ENCODE peak calls at places on chromosomes 4 and X, in four cellular contexts. B is astrocyte of the spinal cord, X is foreskin fibroblast, E is neural crest cell. Q is an unnamed sample.

GRCh38 chrX:134622056-134622812 is 36.0 kb downstream of the PLAC1 start:
- DNase-seq in B (peak; percentile 89), X (peak; percentile 65), E (no peak), Q (no peak)

GRCh38 chrX:51404445-51404844 is 71.8 kb downstream of the NUDT10 start:
- DNase-seq in B (no peak), X (no peak), E (no peak), Q (no peak)

GRCh38 chr4:112272292-112272691 is 13.4 kb downstream of the TIFA start:
- DNase-seq in X (no peak), B (no peak), E (no peak), Q (no peak)

GRCh38 chr4:53121304-53121865 is 244.5 kb downstream of the SCFD2 start:
- DNase-seq in X (no peak), B (no peak), E (no peak), Q (no peak)

GRCh38 chr4:5138389-5138788 is 87.1 kb downstream of the STK32B start:
- DNase-seq in X (no peak), B (no peak), E (no peak), Q (no peak)

GRCh38 chr4:3322059-3322550 is 29.3 kb downstream of the RGS12 start:
- DNase-seq in X (peak; percentile 45), E (peak; percentile 30), B (peak; percentile 46), Q (no peak)

GRCh38 chrX:141838016-141838415 is at the start of gene MAGEC3:
- DNase-seq in B (no peak), E (no peak), X (no peak), Q (no peak)

GRCh38 chr4:74527049-74527448 is 82.1 kb downstream of the AREG start:
- DNase-seq in X (no peak), B (no peak), E (no peak), Q (no peak)

GRCh38 chr4:15652191-15652590 is 3.0 kb downstream of the FBXL5 start:
- DNase-seq in E (no peak), X (no peak), B (no peak), Q (no peak)

GRCh38 chrX:10769165-10769564 is 148.8 kb upstream of the MID1 start:
- DNase-seq in B (peak; percentile 37), X (no peak), E (no peak), Q (no peak)

GRCh38 chr4:6705638-6706037 is 4.0 kb downstream of the MRFAP1L1 start:
- DNase-seq in E (no peak), X (no peak), B (no peak), Q (no peak)

GRCh38 chr4:46931981-46932380 is 22.9 kb upstream of the COX7B2 start:
- DNase-seq in X (no peak), B (peak; percentile 62), E (no peak), Q (no peak)

GRCh38 chr4:16818005-16818404 is 80.4 kb downstream of the LDB2 start:
- DNase-seq in X (no peak), E (no peak), B (no peak), Q (no peak)

GRCh38 chrX:133250184-133251080 is 32.3 kb upstream of the TFDP3 start:
- DNase-seq in B (no peak), X (no peak), E (no peak), Q (no peak)

GRCh38 chr4:110275871-110276270 is 77.5 kb upstream of the ELOVL6 start:
- DNase-seq in B (peak; percentile 52), E (no peak), X (peak; percentile 10), Q (no peak)

GRCh38 chrX:110143454-110144210 is 140.7 kb downstream of the TMEM164 start:
- DNase-seq in E (no peak), B (no peak), X (no peak), Q (no peak)

GRCh38 chr4:8276358-8277240 is 7.0 kb downstream of the HTRA3 start:
- DNase-seq in E (no peak), X (peak; percentile 45), B (peak; percentile 45), Q (no peak)

GRCh38 chr4:8275511-8275910 is 6.0 kb downstream of the HTRA3 start:
- DNase-seq in E (no peak), B (no peak), X (no peak), Q (no peak)

GRCh38 chr4:8273450-8273849 is 3.9 kb downstream of the HTRA3 start:
- DNase-seq in E (no peak), X (no peak), B (no peak), Q (no peak)

GRCh38 chr4:8274066-8274652 is 4.6 kb downstream of the HTRA3 start:
- DNase-seq in B (no peak), E (no peak), X (no peak), Q (no peak)

DNA sequence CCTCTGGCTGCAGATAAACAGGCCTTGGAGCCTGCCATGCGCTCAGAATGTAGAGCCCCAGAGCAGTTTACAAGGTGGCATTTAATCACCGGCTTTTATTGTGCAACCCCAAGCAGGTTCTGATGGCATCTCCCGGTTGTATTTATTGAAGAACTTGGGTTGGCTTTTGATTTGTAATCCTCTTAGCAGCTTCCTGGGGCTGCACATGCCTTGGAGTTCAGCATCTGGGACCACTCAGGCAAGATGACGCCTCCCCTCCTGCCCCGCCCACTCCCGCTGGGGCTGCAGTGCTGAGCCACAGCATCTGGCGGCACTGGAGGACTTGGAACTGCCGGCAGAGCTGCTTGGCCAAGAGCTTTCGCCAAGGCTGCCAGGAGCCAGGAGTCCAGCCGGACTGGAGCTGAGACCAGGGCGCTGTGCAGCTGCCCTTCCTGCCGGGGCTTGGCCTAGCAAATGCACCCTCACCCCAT is 5.3 kb downstream of the HTRA3 start:
- DNase-seq in X (peak; percentile 98), B (peak; percentile 93), E (peak; percentile 30), Q (no peak)
- TF ChIP-seq CTCF in X (peak; percentile 73), B (peak; percentile 77), E (no peak), Q (no peak)

GRCh38 chr4:113636438-113636818 is 125.1 kb downstream of the CAMK2D start:
- DNase-seq in E (no peak), B (no peak), X (no peak), Q (no peak)
- TF ChIP-seq CTCF in E (no peak), B (no peak), X (no peak), Q (no peak)

DNA sequence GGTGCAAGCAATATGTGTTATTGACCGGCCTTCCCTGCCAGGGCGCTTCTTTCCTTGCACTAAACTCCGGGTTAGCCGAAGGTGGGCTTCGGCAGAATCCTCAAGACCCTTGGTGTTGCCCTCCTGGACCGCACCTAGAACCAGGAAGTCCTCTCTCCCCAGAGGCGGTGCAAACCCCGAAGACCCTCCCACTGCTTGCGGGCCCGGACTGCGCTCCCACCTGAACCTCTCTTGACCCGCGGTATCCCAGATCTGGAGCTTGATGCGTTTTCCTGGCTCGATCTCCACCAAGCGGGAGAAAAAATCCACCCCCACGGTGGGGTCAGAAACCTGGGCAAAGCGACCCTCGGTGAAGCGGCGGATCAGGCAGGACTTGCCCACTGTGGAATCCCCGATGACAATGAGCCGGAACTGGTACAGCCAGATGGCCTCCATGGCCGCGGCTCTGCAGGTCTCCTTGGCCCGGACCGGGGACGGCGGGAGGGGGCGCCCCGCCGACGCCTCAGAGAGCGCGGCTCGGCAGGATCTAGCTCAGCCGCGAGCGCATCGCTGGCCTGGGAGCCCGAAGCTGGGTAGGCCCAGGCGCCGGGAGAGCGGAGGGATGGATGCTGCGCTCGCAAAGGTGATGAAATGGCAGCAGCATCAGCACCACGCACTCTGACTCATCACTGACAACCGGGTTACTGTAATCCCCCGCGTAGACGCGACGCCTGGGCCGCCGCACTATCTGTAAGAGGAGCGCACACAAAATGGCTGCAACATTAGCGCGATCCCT is at the start of gene RAB39B:
- DNase-seq in B (peak; percentile 39), E (peak; percentile 23), X (peak; percentile 49), Q (peak; percentile 53)
- TF ChIP-seq CTCF in B (no peak), E (no peak), X (no peak), Q (no peak)

GRCh38 chr4:188370781-188371180 is 231.5 kb downstream of the TRIML1 start:
- DNase-seq in B (no peak), X (no peak), E (no peak), Q (no peak)

GRCh38 chr4:188374870-188375269 is 235.6 kb downstream of the TRIML1 start:
- DNase-seq in X (no peak), E (no peak), B (no peak), Q (no peak)

GRCh38 chr4:188372051-188372450 is 232.8 kb downstream of the TRIML1 start:
- DNase-seq in B (peak; percentile 16), X (peak; percentile 5), E (no peak), Q (no peak)

GRCh38 chr4:188372856-188373255 is 233.6 kb downstream of the TRIML1 start:
- DNase-seq in E (no peak), B (no peak), X (no peak), Q (no peak)
- TF ChIP-seq CTCF in E (no peak), B (no peak), X (no peak), Q (no peak)

DNA sequence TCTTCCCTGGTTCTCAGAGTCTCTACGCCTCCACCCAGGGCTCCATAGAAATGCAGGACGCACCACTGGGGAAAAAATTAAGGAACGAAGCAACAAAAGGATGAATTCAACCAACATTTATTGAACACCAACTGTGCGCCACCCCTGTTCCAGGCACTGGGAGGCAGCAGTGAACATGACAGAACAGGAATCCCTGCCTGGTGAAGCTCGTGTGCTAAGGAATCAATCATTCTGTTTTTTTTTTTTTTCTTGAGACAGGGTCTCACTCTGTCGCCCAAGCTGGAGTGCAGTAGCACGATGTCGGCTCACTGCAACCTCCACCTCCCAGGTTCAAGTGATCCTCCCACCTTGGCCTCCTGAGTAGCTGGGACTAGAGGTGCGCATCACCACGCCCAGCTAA is 1.9 kb upstream of the FTSJ1 start:
- DNase-seq in B (no peak), E (no peak), X (no peak), Q (no peak)
- TF ChIP-seq CTCF in B (peak; percentile 27), E (peak; percentile 37), X (peak; percentile 11), Q (no peak)

DNA sequence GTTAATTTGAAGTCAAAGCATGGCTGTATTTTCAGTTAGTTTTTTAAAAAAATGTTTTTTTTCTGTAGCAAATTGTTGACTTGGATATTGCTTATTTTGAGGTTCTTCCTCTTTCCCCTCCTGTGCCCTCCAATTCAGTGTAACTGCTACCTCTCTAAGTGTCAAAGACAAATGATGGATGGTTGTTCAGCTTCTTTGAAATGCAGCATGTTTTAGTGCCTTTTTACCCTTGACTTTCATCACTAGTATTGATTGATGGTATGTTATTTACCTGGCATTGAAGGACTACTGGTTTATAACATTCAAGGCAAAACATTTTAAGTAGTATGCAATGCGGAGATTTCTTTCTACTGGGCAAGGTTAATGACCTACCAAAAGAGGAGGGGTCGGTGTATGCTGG is 281.0 kb upstream of the FAT1 start:
- DNase-seq in E (no peak), X (no peak), B (no peak), Q (no peak)
- TF ChIP-seq CTCF in E (no peak), X (no peak), B (no peak), Q (no peak)

DNA sequence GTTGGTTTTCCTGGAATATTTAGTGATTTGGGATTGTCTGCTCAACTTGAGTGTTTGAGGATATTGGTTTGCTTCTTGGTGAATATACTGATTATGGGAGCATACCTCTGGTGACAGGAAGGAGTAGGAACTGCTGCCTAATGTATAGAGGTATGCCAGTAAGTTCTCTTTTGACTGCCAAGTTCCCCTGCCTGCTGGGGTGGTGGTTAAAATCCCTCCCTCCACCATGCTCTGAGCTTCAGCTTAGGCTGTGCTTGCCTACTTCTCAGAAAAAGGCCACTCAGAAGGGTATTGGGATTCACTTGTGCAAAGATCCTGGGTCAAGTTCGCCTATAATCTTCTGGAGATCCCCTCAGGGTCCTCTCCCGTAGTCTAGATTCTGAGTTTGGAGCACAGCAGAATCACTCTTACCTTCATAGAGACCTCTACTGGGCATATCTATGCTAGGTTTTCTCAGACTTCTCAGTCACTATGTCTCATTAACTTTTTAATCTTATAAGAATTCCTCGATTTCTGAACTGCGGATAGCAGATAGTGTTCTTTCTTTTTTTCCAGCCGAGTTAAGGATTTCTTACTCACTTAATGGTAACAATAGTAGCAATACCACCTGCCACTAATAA is 44.7 kb upstream of the DCK start:
- DNase-seq in B (no peak), E (no peak), X (no peak), Q (no peak)
- TF ChIP-seq CTCF in B (no peak), E (no peak), X (no peak), Q (no peak)

GRCh38 chrX:126137899-126138298 is 28.2 kb downstream of the DCAF12L2 start:
- DNase-seq in E (no peak), B (no peak), X (no peak), Q (no peak)
- TF ChIP-seq CTCF in E (peak; percentile 53), B (no peak), X (no peak), Q (no peak)